ENCODE peak calls at places on chromosomes 3 and 15, in seven cellular contexts. E is cardiac muscle cell, X is dorsolateral prefrontal cortex, M is psoas muscle, Q is right atrium auricular region, V is sigmoid colon, L is heart left ventricle. W is an unnamed sample.

GRCh38 chr3:148540266-148540665 is 157.4 kb upstream of the AGTR1 start:
- DNase-seq in Q (no peak), X (no peak), E (no peak), V (no peak), L (no peak), M (no peak), W (no peak)

GRCh38 chr15:66649235-66649984 is 52.6 kb upstream of the SMAD6 start:
- DNase-seq in M (no peak), L (no peak), V (no peak), Q (no peak), E (no peak), X (no peak), W (no peak)

GRCh38 chr15:92822216-92823144 is 77.6 kb upstream of the CHD2 start:
- DNase-seq in M (no peak), L (no peak), V (no peak), X (no peak), Q (no peak), E (no peak), W (no peak)

GRCh38 chr3:38782148-38782547 is 33.9 kb downstream of the SCN10A start:
- DNase-seq in E (peak), L (no peak), M (no peak), X (no peak), V (no peak), Q (no peak), W (no peak)

GRCh38 chr15:74906193-74906449 is 530 bp downstream of the FAM219B start:
- DNase-seq in L (no peak), E (peak), Q (no peak), V (peak), M (peak), X (no peak), W (no peak)

GRCh38 chr15:51108933-51109550 is 14.3 kb upstream of the TNFAIP8L3 start:
- DNase-seq in V (no peak), M (no peak), X (no peak), E (peak), L (peak), Q (no peak), W (no peak)

GRCh38 chr15:68333775-68334470 is 56.4 kb downstream of the FEM1B start:
- DNase-seq in E (peak), V (peak), Q (peak), X (no peak), L (peak), M (peak), W (peak)

GRCh38 chr15:98968576-98968975 is 39.0 kb downstream of the PGPEP1L start:
- DNase-seq in E (no peak), M (no peak), L (no peak), X (no peak), Q (no peak), V (no peak), W (no peak)

GRCh38 chr3:129116482-129116946 is 5.1 kb downstream of the RAB43 start:
- DNase-seq in E (peak), X (no peak), M (no peak), V (no peak), Q (no peak), L (no peak), W (no peak)

GRCh38 chr3:157713101-157713500 is 209.9 kb upstream of the VEPH1 start:
- DNase-seq in Q (no peak), E (no peak), V (no peak), M (no peak), X (no peak), L (no peak), W (no peak)

GRCh38 chr3:45711936-45712335 is 22.7 kb downstream of the SACM1L start:
- DNase-seq in V (no peak), L (no peak), Q (no peak), X (no peak), M (no peak), E (no peak), W (no peak)

GRCh38 chr15:60605879-60606304 is 127.0 kb upstream of the ICE2 start:
- DNase-seq in E (peak), X (no peak), Q (no peak), M (no peak), L (peak), V (no peak), W (no peak)

GRCh38 chr3:155512175-155512866 is 218.8 kb upstream of the STRIT1 start:
- DNase-seq in L (no peak), V (no peak), E (no peak), Q (no peak), X (no peak), M (no peak), W (no peak)

GRCh38 chr3:51100543-51100851 is 284.6 kb upstream of the MANF start:
- DNase-seq in M (no peak), V (no peak), X (no peak), Q (no peak), L (no peak), E (no peak), W (no peak)
- TF ChIP-seq CTCF in M (no peak), V (no peak), X (no peak), Q (no peak), L (no peak), E (no peak), W (no peak)

GRCh38 chr15:73753250-73754130 is at the start of gene INSYN1:
- DNase-seq in V (peak), E (peak), M (peak), X (no peak), L (peak), Q (no peak), W (peak)
- H3K4me3 ChIP-seq in V (peak), E (peak), M (peak), X (peak), L (peak), Q (peak), W (peak)

GRCh38 chr3:50269460-50269859 is 513 bp downstream of the SEMA3B start:
- DNase-seq in X (no peak), M (no peak), V (no peak), L (no peak), E (no peak), Q (no peak), W (no peak)

GRCh38 chr3:50269977-50270413 is 1.0 kb downstream of the SEMA3B start:
- DNase-seq in E (no peak), Q (no peak), M (no peak), L (no peak), V (no peak), X (no peak), W (no peak)

GRCh38 chr3:50268276-50268675 is 671 bp upstream of the SEMA3B start:
- DNase-seq in E (no peak), Q (no peak), V (no peak), X (no peak), L (no peak), M (no peak), W (no peak)

GRCh38 chr3:50267280-50267913 is 1.6 kb upstream of the SEMA3B start:
- DNase-seq in Q (no peak), V (peak), E (peak), X (no peak), L (peak), M (peak), W (peak)

GRCh38 chr3:50268703-50269451 is at the start of gene SEMA3B:
- DNase-seq in Q (no peak), L (peak), V (peak), M (peak), E (no peak), X (no peak), W (peak)
- H3K27ac ChIP-seq in Q (peak), L (peak), V (peak), M (peak), E (peak), X (peak), W (peak)

DNA sequence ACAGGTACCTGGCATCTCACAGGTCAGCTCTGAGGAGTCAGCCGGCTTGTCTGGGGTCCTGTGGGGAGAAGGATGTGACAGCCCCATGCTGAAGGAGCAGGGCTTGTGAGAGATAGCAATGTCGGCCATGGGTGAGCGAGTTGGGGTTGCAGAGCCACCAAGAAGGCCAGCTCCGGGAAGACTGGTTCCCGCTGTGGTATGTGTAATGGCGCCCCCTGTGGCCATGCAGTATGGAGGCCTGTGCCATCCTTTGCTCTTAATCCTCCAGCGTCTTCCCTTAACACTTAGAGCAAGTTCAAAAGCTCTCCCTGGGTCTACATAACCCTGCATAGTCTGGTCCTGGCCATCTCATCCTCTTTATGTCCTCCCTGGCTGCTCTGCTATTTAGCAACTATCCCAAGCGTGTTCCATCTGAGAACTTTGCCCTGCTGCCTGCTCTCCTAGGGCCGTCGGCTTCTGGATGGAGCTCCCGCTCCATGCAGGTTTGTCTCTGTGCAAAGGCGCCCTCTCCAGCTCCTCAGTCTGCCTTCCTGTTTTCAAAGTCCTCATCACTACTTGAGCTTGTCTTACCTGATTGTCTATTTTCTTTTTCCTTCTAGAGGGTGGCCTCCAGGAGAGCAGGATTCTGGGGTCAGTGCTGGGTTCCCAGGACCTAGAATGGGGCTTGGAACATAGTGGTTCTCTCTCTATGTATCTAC is 40.8 kb upstream of the IQCF6 start:
- DNase-seq in L (no peak), V (no peak), M (no peak), X (no peak), Q (no peak), E (no peak), W (no peak)
- TF ChIP-seq CTCF in L (no peak), V (no peak), M (no peak), X (no peak), Q (no peak), E (peak), W (no peak)

W was measured in pancreas.